ENCODE peak calls at places on chromosomes 4 and X, in four cellular contexts. S is colonic mucosa, H is upper lobe of left lung, A is HL-60. X is an unnamed sample.

GRCh38 chrX:67601771-67602170 is 58.0 kb downstream of the AR start:
- DNase-seq in A (no peak), S (no peak), H (no peak), X (no peak)

GRCh38 chr4:3801931-3802550 is 35.9 kb downstream of the ADRA2C start:
- DNase-seq in S (no peak), A (no peak), H (no peak), X (no peak)

GRCh38 chr4:7727727-7728126 is 211.9 kb downstream of the AFAP1 start:
- DNase-seq in S (no peak), A (no peak), H (no peak), X (no peak)

GRCh38 chr4:16794816-16795445 is 103.5 kb downstream of the LDB2 start:
- DNase-seq in S (peak; percentile 46), H (peak; percentile 25), A (peak; percentile 12), X (peak; percentile 46)

GRCh38 chrX:130895299-130895698 is 7.7 kb downstream of the ENOX2 start:
- DNase-seq in A (no peak), H (no peak), S (no peak), X (no peak)

GRCh38 chr4:165379662-165380061 is 854 bp downstream of the CPE start:
- DNase-seq in S (no peak), H (no peak), A (no peak), X (no peak)

GRCh38 chr4:137310156-137310555 is 222.1 kb downstream of the PCDH18 start:
- DNase-seq in A (no peak), H (no peak), S (no peak), X (no peak)

GRCh38 chr4:83556006-83556712 is 20.3 kb downstream of the GPAT3 start:
- DNase-seq in S (no peak), H (no peak), A (no peak), X (no peak)

GRCh38 chrX:47482512-47483309 is at the start of gene ZNF41:
- DNase-seq in A (peak; percentile 62), S (peak; percentile 74), H (peak; percentile 81), X (peak; percentile 84)

GRCh38 chr4:105971032-105971431 is 75.8 kb downstream of the NPNT start:
- DNase-seq in A (no peak), H (no peak), S (no peak), X (no peak)

GRCh38 chrX:24153175-24153795 is 3.8 kb downstream of the ZFX start:
- DNase-seq in S (no peak), H (peak; percentile 27), A (no peak), X (no peak)

GRCh38 chr4:128979934-128980333 is 113.4 kb downstream of the SCLT1 start:
- DNase-seq in S (no peak), A (peak; percentile 8), H (no peak), X (peak; percentile 44)

GRCh38 chrX:33032700-33033099 is 178.6 kb downstream of the DMD start:
- DNase-seq in A (no peak), S (no peak), H (no peak), X (no peak)

GRCh38 chrX:258291-259040 is 22.7 kb upstream of the PLCXD1 start:
- DNase-seq in S (peak; percentile 9), A (no peak), H (no peak), X (no peak)

GRCh38 chrX:86148024-86148511 is at the start of gene DACH2:
- DNase-seq in S (peak; percentile 68), A (no peak), H (peak; percentile 69), X (peak; percentile 77)

GRCh38 chr4:138927065-138927464 is 88.5 kb upstream of the NOCT start:
- DNase-seq in S (no peak), H (no peak), A (no peak), X (no peak)

GRCh38 chrX:69116077-69116476 is 49.2 kb downstream of the PJA1 start:
- DNase-seq in A (no peak), S (no peak), H (no peak), X (no peak)

GRCh38 chrX:108439961-108440696 is 491 bp downstream of the COL4A5 start:
- DNase-seq in S (no peak), A (no peak), H (no peak), X (no peak)

DNA sequence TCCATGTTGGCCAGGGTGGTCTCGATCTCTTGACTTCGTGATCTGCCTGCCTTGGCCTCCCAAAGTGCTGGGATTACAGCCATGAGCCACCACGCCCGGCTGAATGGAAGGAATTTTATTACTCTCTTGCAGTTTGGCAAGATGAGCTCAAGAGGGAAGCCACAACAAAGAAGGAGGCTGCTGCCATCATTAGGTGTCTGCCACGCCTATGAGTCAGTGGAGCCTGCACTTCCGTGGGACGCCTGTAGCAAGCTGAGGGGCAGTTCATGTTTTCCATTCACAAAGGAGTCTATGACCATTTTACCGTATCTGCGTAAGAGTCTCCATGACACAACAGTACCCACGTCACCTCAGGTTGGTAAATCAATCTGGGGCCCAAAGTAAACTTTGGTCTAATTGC is 51.2 kb upstream of the CHRNA9 start:
- DNase-seq in H (no peak), A (no peak), S (no peak), X (no peak)
- H3K27ac ChIP-seq in H (no peak overlapping the region), A (no peak overlapping the region), S (no peak overlapping the region), X (no peak overlapping the region)

GRCh38 chr4:107837298-107837697 is 12.6 kb downstream of the SGMS2 start:
- DNase-seq in S (peak; percentile 47), A (no peak), H (peak; percentile 85), X (no peak)
- H3K27ac ChIP-seq in S (no peak overlapping the region), A (peak overlapping the region; percentile 91), H (peak overlapping the region; percentile 78), X (no peak overlapping the region)

GRCh38 chrX:103586659-103587058 is 1.3 kb downstream of the TCEAL4 start:
- DNase-seq in S (no peak), A (no peak), H (no peak), X (no peak)
- H3K27ac ChIP-seq in S (peak overlapping the region; percentile 45), A (no peak overlapping the region), H (peak overlapping the region; percentile 78), X (no peak overlapping the region)

DNA sequence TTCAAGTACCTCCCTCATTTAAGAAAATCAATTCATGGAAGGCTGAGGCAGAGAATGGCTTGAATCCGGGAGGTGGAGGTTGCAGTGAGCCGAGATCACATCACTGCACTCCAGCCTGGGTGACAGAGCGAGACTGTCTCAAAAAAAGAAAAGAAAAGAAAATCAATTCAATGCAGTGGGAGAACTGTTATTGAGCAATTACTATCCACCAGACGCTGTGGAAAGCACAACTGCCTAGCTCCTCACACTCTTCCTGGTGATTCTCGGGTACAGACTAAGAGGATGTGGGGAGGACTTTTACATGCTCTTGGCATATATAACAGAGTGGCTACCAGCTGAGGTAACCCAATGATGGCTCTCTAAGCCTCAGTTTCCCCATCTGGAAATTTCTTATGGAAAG is 2.7 kb upstream of the TMSB4X start:
- DNase-seq in H (no peak), S (no peak), A (no peak), X (no peak)
- H3K27ac ChIP-seq in H (peak overlapping the region; percentile 96), S (peak overlapping the region; percentile 92), A (peak overlapping the region; percentile 99), X (peak overlapping the region; percentile 79)

GRCh38 chr4:80717204-80717603 is 313.3 kb upstream of the BMP3 start:
- DNase-seq in S (no peak), A (no peak), H (no peak), X (no peak)
- H3K27ac ChIP-seq in S (no peak overlapping the region), A (no peak overlapping the region), H (no peak overlapping the region), X (no peak overlapping the region)

GRCh38 chr4:143341186-143341755 is 4.6 kb downstream of the GAB1 start:
- DNase-seq in A (no peak), S (no peak), H (no peak), X (no peak)
- H3K27ac ChIP-seq in A (no peak overlapping the region), S (no peak overlapping the region), H (no peak overlapping the region), X (no peak overlapping the region)

GRCh38 chr4:76090241-76090691 is 15.8 kb downstream of the ART3 start:
- DNase-seq in H (peak; percentile 60), A (peak; percentile 95), S (peak; percentile 22), X (peak; percentile 15)
- H3K27ac ChIP-seq in H (no peak overlapping the region), A (no peak overlapping the region), S (no peak overlapping the region), X (no peak overlapping the region)

GRCh38 chr4:162102713-162103112 is 61.1 kb downstream of the FSTL5 start:
- DNase-seq in A (no peak), H (no peak), S (no peak), X (no peak)

GRCh38 chr4:162101337-162101736 is 62.5 kb downstream of the FSTL5 start:
- DNase-seq in H (no peak), S (no peak), A (no peak), X (no peak)

GRCh38 chr4:162104459-162105124 is 59.2 kb downstream of the FSTL5 start:
- DNase-seq in H (no peak), S (no peak), A (no peak), X (no peak)
- H3K27ac ChIP-seq in H (no peak overlapping the region), S (no peak overlapping the region), A (no peak overlapping the region), X (no peak overlapping the region)

DNA sequence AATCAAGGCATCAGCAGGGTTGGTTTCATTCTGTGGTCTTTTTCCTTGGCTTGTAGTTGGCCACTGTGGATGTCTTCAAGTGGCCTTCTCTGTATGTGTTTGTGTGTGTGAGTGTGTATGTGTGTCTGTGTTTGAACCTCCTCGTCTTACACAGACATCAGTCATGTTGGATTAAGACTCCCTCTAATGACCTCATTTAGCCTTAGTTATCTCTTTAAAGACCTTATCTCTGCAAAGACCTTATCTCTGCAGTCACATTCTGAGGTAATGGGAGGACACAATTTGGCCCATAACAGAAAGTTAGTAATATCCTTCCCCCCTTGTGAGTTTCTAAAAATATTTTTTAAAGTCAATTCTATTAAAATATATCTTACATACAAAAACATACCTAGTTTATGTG is 126.7 kb downstream of the EMCN start:
- DNase-seq in S (no peak), A (no peak), H (no peak), X (no peak)
- H3K27ac ChIP-seq in S (no peak overlapping the region), A (no peak overlapping the region), H (no peak overlapping the region), X (no peak overlapping the region)

X was measured in body of pancreas.